ENCODE peak calls at places on chromosomes 12 and 14, in six cellular contexts. R is upper lobe of left lung, A is GM23338, S is SK-N-SH, M is K562, E is endothelial cell of umbilical vein. K is an unnamed sample.

GRCh38 chr14:60253649-60254048 is 4.6 kb downstream of the PPM1A start:
- DNase-seq in R (no peak), A (peak; percentile 11), S (no peak), M (peak; percentile 25), E (no peak), K (no peak)

GRCh38 chr14:38297681-38298080 is 41.8 kb upstream of the CLEC14A start:
- DNase-seq in R (no peak), A (no peak), S (no peak), M (no peak), E (peak; percentile 77), K (no peak)

GRCh38 chr12:3315201-3315661 is 175.8 kb upstream of the PRMT8 start:
- DNase-seq in R (no peak), A (no peak), S (peak; percentile 65), M (no peak), E (peak; percentile 84), K (no peak)

GRCh38 chr14:105143451-105144230 is 24.9 kb downstream of the JAG2 start:
- DNase-seq in R (no peak), A (no peak), S (peak; percentile 25), M (no peak), E (no peak), K (no peak)

GRCh38 chr12:30754383-30754749 is 385 bp downstream of the CAPRIN2 start:
- DNase-seq in R (no peak), A (no peak), S (no peak), M (no peak), E (no peak), K (no peak)

GRCh38 chr12:91877022-91877421 is 268.6 kb downstream of the BTG1 start:
- DNase-seq in R (peak; percentile 84), A (no peak), S (no peak), M (no peak), E (peak; percentile 87), K (no peak)

GRCh38 chr14:62301076-62301475 is 538.9 kb downstream of the SNAPC1 start:
- DNase-seq in R (no peak), A (no peak), S (no peak), M (no peak), E (no peak), K (no peak)

GRCh38 chr14:85358136-85358785 is 171.7 kb upstream of the FLRT2 start:
- DNase-seq in R (no peak), A (no peak), S (no peak), M (no peak), E (peak; percentile 18), K (no peak)

GRCh38 chr12:119594399-119594730 is 791 bp downstream of the TMEM233 start:
- DNase-seq in R (no peak), A (peak; percentile 62), S (peak; percentile 51), M (no peak), E (no peak), K (peak; percentile 78)

GRCh38 chr12:67927815-67928214 is 61.4 kb upstream of the IFNG-AS1 start:
- DNase-seq in R (no peak), A (no peak), S (no peak), M (no peak), E (no peak), K (no peak)

GRCh38 chr14:73567951-73568885 is 795 bp upstream of the ACOT2 start:
- DNase-seq in R (peak; percentile 50), A (no peak), S (no peak), M (peak; percentile 0), E (peak; percentile 4), K (no peak)

GRCh38 chr12:71994715-71995114 is 56.1 kb downstream of the TPH2 start:
- DNase-seq in R (no peak), A (no peak), S (no peak), M (no peak), E (no peak), K (no peak)

GRCh38 chr12:117472983-117473382 is 111.6 kb upstream of the NOS1 start:
- DNase-seq in R (no peak), A (peak; percentile 92), S (peak; percentile 67), M (peak; percentile 26), E (peak; percentile 16), K (no peak)

GRCh38 chr12:15862840-15863239 is 19.3 kb upstream of the STRAP start:
- DNase-seq in R (no peak), A (no peak), S (no peak), M (no peak), E (no peak), K (no peak)

GRCh38 chr14:99445916-99446315 is 34.7 kb downstream of the SETD3 start:
- DNase-seq in R (no peak), A (no peak), S (no peak), M (no peak), E (no peak), K (no peak)

GRCh38 chr14:79764288-79764687 is 447.0 kb downstream of the DIO2 start:
- DNase-seq in R (no peak), A (no peak), S (no peak), M (no peak), E (no peak), K (no peak)

GRCh38 chr12:78406776-78407335 is 457.7 kb upstream of the SYT1 start:
- DNase-seq in R (no peak), A (no peak), S (no peak), M (no peak), E (no peak), K (no peak)

GRCh38 chr12:2395352-2395977 is 342.7 kb downstream of the CACNA1C start:
- DNase-seq in R (peak; percentile 47), A (peak; percentile 84), S (peak; percentile 78), M (peak; percentile 49), E (peak; percentile 38), K (no peak)

GRCh38 chr14:101587403-101587998 is 26.2 kb downstream of the DIO3 start:
- DNase-seq in R (no peak), A (no peak), S (no peak), M (no peak), E (no peak), K (no peak)

GRCh38 chr12:27969901-27970390 is 2.6 kb downstream of the PTHLH start:
- DNase-seq in R (no peak), A (peak; percentile 87), S (no peak), M (peak; percentile 60), E (peak; percentile 66), K (no peak)

GRCh38 chr12:127292736-127293135 is 974.2 kb upstream of the TMEM132C start:
- DNase-seq in R (no peak), A (no peak), S (no peak), M (no peak), E (no peak), K (no peak)

GRCh38 chr12:48856379-48856778 is 4.4 kb upstream of the DDX23 start:
- DNase-seq in R (no peak), A (no peak), S (no peak), M (no peak), E (no peak), K (no peak)

GRCh38 chr12:48859607-48860006 is 6.1 kb downstream of the RND1 start:
- DNase-seq in R (no peak), A (no peak), S (no peak), M (no peak), E (no peak), K (no peak)

GRCh38 chr12:48854488-48854887 is 2.5 kb upstream of the DDX23 start:
- DNase-seq in R (no peak), A (no peak), S (no peak), M (no peak), E (no peak), K (no peak)

GRCh38 chr12:48858043-48858442 is 6.1 kb upstream of the DDX23 start:
- DNase-seq in R (no peak), A (no peak), S (no peak), M (no peak), E (no peak), K (no peak)

GRCh38 chr12:48857278-48857994 is 5.5 kb upstream of the DDX23 start:
- DNase-seq in R (no peak), A (no peak), S (no peak), M (no peak), E (no peak), K (no peak)
- TF ChIP-seq POLR2AphosphoS5 in R (no peak), A (no peak), S (no peak), M (no peak), E (no peak), K (no peak)

DNA sequence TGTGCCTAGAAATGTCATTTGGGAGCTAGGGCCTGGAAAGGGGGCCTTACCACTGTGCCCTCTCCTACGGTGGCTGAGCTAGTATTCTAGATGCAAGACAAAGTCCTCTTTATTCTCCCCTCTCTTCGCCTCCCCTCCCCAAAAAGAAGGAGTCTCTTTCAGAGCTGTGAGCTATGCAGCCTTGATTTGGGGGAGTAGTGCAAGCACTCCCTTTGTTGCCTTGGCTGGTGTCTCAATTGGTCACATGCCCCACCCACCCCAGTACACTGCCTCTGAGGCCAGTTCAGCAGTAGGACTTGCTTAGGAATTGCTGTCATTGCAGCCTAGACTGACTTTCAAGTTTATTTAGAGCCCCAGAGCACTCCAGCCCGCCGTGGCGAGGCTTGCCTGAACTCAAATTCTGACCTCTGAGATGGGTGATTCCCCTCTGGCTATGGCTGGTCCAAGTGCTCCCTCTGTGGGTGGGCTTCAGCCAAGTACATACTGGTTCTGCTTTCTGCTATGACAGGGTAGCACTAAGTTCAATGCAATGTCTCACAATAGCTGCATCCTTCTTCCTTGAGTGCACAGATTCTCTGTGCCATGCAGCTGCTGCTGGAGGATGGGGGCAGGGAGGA is 37.0 kb upstream of the FBXO33 start:
- DNase-seq in R (peak; percentile 22), A (peak; percentile 73), S (no peak), M (no peak), E (peak; percentile 11), K (no peak)
- TF ChIP-seq CTCF in R (peak; percentile 14), A (peak; percentile 46), S (peak; percentile 6), M (peak; percentile 26), E (peak; percentile 22), K (no peak)

DNA sequence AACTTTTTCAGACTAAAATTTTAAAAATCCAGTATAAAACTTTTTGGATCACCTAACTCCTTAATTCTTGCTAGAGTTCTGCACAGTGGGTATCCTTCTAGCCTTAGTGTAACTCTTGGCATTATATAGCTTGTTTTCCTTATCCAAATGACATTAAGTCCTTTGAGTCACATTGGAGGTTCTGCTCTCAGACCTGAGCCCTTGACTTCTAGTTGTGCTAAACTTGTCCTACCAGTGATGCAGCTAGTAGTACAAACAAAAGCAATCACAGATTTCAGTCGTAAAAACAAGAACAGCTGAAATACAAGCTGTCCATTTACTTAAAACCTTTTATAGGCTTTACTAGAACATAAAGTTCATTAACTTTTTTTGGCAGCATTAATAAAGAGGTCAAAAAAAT is 10.5 kb downstream of the ZBTB1 start:
- DNase-seq in R (no peak), A (no peak), S (no peak), M (no peak), E (no peak), K (no peak)
- TF ChIP-seq POLR2AphosphoS5 in R (no peak), A (no peak), S (no peak), M (no peak), E (no peak), K (no peak)

DNA sequence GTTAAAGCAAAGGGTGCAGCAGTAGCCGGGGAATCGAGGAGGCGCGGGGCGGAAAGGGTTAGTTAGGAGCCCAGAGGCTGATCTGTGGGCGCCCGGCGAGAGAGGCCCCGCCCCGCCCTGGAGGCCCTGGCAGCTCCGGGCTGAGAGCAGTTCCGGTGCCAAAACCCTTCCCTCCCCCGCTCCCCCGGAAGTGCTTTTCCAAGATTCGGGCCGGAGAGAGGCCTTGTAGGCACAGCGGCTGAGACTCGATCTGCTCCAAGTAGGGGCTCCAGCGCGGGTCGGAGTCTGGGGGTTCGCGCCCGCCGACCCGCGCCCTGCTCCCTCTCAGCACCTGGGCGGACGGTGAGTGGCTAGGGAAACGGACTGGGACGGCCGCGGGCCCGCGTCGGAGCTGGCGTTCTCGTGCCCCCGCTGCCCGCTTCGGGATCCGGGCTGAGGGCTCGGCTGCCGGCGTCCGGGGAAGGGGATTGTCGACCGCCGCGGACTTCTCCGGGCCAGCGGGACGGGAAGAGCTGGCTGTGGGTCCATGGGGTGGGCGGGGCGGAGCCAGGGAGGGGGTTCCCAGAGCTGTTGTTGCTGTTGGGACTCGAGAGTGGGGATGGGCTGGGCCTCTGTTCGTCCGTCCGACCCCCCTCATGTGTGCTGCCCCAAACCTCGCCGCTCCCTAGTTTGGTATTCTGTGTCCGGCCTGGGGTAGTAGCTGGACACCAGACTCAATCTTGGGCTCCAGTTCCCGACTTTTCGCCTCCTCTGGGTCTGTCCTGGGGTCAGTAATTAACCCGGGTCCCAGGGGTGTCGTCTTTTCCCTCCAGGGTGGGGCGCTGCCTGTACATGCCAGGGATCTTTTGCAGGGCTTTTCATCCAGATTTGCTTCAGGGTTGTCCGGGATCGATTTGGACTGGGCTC is at the start of gene FRS2:
- DNase-seq in R (peak; percentile 91), A (peak; percentile 98), S (peak; percentile 97), M (peak; percentile 93), E (peak; percentile 88), K (peak; percentile 97)
- TF ChIP-seq CTCF in R (peak; percentile 16), A (peak; percentile 38), S (peak; percentile 64), M (peak; percentile 60), E (peak; percentile 32), K (peak; percentile 42)